ENCODE peak calls at places on chromosomes 6 and 20, in four cellular contexts. R, W, K and F are unnamed samples.

GRCh38 chr6:12160350-12160749 is 129.8 kb upstream of the EDN1 start:
- DNase-seq in R (peak; percentile 57), W (no peak), K (no peak), F (peak; percentile 38)

GRCh38 chr6:6221829-6222535 is 98.5 kb downstream of the F13A1 start:
- DNase-seq in R (no peak), W (peak; percentile 63), K (no peak), F (no peak)

GRCh38 chr20:48791014-48791413 is 36.8 kb downstream of the PREX1 start:
- DNase-seq in R (no peak), W (no peak), K (no peak), F (no peak)

GRCh38 chr6:30207619-30208295 is 5.4 kb downstream of the TRIM26 start:
- DNase-seq in R (no peak), W (peak; percentile 18), K (no peak), F (no peak)

GRCh38 chr6:161482517-161482903 is 208.6 kb upstream of the AGPAT4 start:
- DNase-seq in R (no peak), W (peak; percentile 71), K (no peak), F (peak; percentile 49)

GRCh38 chr20:35344354-35344837 is 52.2 kb upstream of the FAM83C start:
- DNase-seq in R (peak; percentile 96), W (no peak), K (no peak), F (peak; percentile 59)

GRCh38 chr6:36724514-36725385 is 27.1 kb downstream of the RAB44 start:
- DNase-seq in R (peak; percentile 65), W (peak; percentile 72), K (peak; percentile 46), F (peak; percentile 88)

GRCh38 chr6:163392533-163392932 is 22.0 kb upstream of the QKI start:
- DNase-seq in R (peak; percentile 33), W (no peak), K (peak; percentile 9), F (peak; percentile 82)

GRCh38 chr6:13454286-13455221 is 32.8 kb downstream of the GFOD1 start:
- DNase-seq in R (peak; percentile 85), W (no peak), K (no peak), F (no peak)

GRCh38 chr6:170383466-170384075 is 77.0 kb downstream of the FAM120B start:
- DNase-seq in R (no peak), W (no peak), K (no peak), F (no peak)

GRCh38 chr6:3409699-3410384 is 47.0 kb downstream of the SLC22A23 start:
- DNase-seq in R (no peak), W (no peak), K (no peak), F (no peak)

GRCh38 chr6:16722616-16723015 is 38.6 kb downstream of the ATXN1 start:
- DNase-seq in R (no peak), W (no peak), K (no peak), F (no peak)

GRCh38 chr20:48619126-48620101 is 208.4 kb downstream of the PREX1 start:
- DNase-seq in R (no peak), W (no peak), K (no peak), F (peak; percentile 25)

GRCh38 chr20:2817891-2818595 is 1.9 kb downstream of the TMEM239 start:
- DNase-seq in R (no peak), W (no peak), K (no peak), F (peak; percentile 39)

GRCh38 chr20:43755390-43755789 is 28.6 kb upstream of the GTSF1L start:
- DNase-seq in R (peak; percentile 84), W (no peak), K (no peak), F (no peak)

GRCh38 chr6:167401525-167402194 is 76.8 kb downstream of the TTLL2 start:
- DNase-seq in R (no peak), W (no peak), K (no peak), F (no peak)

GRCh38 chr6:44395501-44395900 is 8.0 kb downstream of the CDC5L start:
- DNase-seq in R (no peak), W (no peak), K (no peak), F (no peak)

GRCh38 chr20:58892126-58892931 is 39.8 kb downstream of the GNAS start:
- DNase-seq in R (peak; percentile 50), W (peak; percentile 86), K (peak; percentile 73), F (peak; percentile 87)

GRCh38 chr20:37565134-37565811 is 37.6 kb upstream of the BLCAP start:
- DNase-seq in R (no peak), W (peak; percentile 65), K (no peak), F (no peak)

GRCh38 chr6:166691199-166691598 is 64.1 kb upstream of the RPS6KA2 start:
- DNase-seq in R (peak; percentile 54), W (no peak), K (no peak), F (peak; percentile 49)

DNA sequence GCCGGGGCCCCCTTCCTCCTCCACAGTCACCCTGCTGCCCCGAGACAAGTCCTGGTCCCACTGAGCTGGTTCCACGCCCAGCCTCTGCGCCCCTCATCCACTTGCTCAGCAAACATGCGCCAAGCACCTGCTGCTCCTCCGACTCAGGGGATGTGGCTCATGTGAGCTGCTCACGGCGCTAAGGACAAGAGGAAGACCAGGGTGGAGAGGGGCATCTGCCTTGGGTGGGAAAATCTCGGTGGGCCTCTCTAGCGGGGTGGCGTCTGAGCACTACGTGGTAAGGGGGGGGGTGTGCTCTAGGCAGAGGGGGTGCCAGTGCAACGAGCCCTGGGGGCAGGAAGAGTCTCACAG is 4.5 kb downstream of the LAMA5 start:
- DNase-seq in R (no peak), W (no peak), K (no peak), F (no peak)
- H3K4me1 ChIP-seq in R (peaks cover 9% of the 10 kb centered on the region), W (peaks cover 69% of the 10 kb centered on the region), K (peaks cover 5% of the 10 kb centered on the region), F (peaks cover 21% of the 10 kb centered on the region)

GRCh38 chr6:35489995-35490791 is 6.7 kb downstream of the TEAD3 start:
- DNase-seq in R (peak; percentile 81), W (peak; percentile 91), K (no peak), F (peak; percentile 71)
- H3K9ac ChIP-seq in R (peak overlapping the region; percentile 94), W (no peak overlapping the region), K (no peak overlapping the region), F (peak overlapping the region; percentile 20)

DNA sequence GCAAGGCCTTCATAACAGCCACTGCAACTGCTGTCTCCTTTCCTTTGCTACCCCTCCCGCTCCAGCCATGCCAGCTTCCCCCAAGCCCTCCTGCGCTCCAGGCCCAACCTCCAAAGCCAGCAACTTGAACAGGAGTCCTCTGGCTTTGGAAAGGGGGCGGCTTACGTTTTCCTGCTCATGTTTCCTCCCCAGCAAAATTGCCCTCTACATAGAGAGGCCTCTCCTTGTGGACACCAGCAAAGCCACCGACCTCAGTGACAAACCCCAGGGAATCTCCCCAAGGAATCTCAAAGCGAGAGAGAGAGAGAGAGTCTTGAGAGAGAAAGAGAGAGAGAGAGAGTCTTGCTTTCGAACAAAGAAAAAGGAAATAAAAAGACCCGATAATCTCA is 354 bp upstream of the BTN2A1 start:
- DNase-seq in R (no peak), W (no peak), K (no peak), F (no peak)
- H3K4me3 ChIP-seq in R (peak overlapping the region; percentile 24), W (peak overlapping the region; percentile 92), K (peak overlapping the region; percentile 91), F (peak overlapping the region; percentile 99)

DNA sequence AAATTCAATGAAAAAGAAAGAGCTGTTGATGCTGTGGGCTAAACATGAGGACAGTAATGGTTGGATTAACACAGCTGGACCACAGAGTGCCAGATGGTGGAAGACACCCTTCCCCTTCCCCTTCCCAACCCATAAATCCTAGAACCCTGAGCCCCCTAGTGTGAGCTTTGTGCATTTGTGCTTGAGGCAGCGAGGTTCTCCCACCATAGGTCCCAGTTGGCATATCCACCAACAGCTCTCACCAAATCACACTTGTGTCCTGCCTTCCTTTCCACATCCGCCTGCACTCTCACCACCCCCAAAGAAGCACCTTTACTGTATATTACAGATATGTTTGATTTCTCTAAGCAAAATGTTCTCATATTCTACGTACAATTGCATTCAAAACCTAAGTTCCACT is 32.8 kb upstream of the HBS1L start:
- DNase-seq in R (no peak), W (no peak), K (no peak), F (no peak)
- H3K4me1 ChIP-seq in R (no peaks in the 10 kb centered on the region), W (no peaks in the 10 kb centered on the region), K (peaks cover 12% of the 10 kb centered on the region), F (no peaks in the 10 kb centered on the region)

DNA sequence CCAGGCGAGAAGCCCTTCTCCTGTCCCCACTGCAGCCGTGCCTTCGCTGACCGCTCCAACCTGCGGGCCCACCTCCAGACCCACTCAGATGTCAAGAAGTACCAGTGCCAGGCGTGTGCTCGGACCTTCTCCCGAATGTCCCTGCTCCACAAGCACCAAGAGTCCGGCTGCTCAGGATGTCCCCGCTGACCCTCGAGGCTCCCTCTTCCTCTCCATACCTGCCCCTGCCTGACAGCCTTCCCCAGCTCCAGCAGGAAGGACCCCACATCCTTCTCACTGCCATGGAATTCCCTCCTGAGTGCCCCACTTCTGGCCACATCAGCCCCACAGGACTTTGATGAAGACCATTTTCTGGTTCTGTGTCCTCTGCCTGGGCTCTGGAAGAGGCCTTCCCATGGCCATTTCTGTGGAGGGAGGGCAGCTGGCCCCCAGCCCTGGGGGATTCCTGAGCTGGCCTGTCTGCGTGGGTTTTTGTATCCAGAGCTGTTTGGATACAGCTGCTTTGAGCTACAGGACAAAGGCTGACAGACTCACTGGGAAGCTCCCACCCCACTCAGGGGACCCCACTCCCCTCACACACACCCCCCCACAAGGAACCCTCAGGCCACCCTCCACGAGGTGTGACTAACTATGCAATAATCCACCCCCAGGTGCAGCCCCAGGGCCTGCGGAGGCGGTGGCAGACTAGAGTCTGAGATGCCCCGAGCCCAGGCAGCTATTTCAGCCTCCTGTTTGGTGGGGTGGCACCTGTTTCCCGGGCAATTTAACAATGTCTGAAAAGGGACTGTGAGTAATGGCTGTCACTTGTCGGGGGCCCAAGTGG is 5.3 kb downstream of the SNAI1 start:
- DNase-seq in R (peak; percentile 50), W (no peak), K (no peak), F (peak; percentile 28)
- H3K9ac ChIP-seq in R (no peak overlapping the region), W (no peak overlapping the region), K (no peak overlapping the region), F (no peak overlapping the region)

DNA sequence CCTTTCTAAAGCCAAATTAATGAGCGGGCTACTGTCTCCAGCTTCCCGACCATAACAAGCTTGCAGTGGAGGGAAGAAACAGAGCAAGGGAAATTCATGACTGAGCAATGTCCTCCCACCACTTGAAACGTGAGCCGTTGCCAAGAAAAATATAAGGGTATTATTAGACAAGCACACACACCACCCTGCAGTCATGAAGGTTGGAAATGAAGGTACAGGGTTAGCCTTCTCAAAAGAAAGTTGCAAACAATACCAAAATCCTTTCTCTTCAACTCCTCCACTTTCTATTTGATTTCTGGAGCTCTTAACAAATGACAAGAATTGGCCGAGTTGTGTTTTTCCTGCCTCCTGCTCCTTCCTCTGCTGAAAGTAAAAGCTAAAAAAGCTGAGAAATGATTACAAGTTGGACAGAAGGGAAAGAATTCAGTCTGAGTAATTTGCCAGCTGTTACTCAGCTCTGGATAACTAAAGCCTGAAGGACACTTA is 151.1 kb upstream of the B3GAT2 start:
- DNase-seq in R (peak; percentile 71), W (no peak), K (no peak), F (peak; percentile 57)
- H3K4me3 ChIP-seq in R (peak overlapping the region; percentile 39), W (no peak overlapping the region), K (no peak overlapping the region), F (peak overlapping the region; percentile 74)

GRCh38 chr6:136738178-136739057 is 53.9 kb downstream of the MAP3K5 start:
- DNase-seq in R (peak; percentile 26), W (no peak), K (no peak), F (peak; percentile 20)

GRCh38 chr6:136737343-136738177 is 54.7 kb downstream of the MAP3K5 start:
- DNase-seq in R (peak; percentile 82), W (no peak), K (no peak), F (peak; percentile 70)

GRCh38 chr6:136736281-136736960 is 55.9 kb downstream of the MAP3K5 start:
- DNase-seq in R (no peak), W (no peak), K (no peak), F (no peak)

GRCh38 chr6:136739071-136739470 is 53.2 kb downstream of the MAP3K5 start:
- DNase-seq in R (no peak), W (no peak), K (no peak), F (no peak)

GRCh38 chr6:136734977-136735376 is 57.3 kb downstream of the MAP3K5 start:
- DNase-seq in R (no peak), W (no peak), K (no peak), F (no peak)
- H3K4me1 ChIP-seq in R (peaks cover 26% of the 10 kb centered on the region), W (no peaks in the 10 kb centered on the region), K (peaks cover 6% of the 10 kb centered on the region), F (peaks cover 17% of the 10 kb centered on the region)